ENCODE peak calls at places on chromosome 5, in four cellular contexts. C, T, V and Z are unnamed samples.

GRCh38 chr5:150238646-150239045 is 48.8 kb downstream of the SLC6A7 start:
- DNase-seq in V (no peak), C (no peak), T (no peak), Z (no peak)

GRCh38 chr5:39419830-39420229 is 5.0 kb downstream of the DAB2 start:
- DNase-seq in V (no peak), C (no peak), T (no peak), Z (no peak)

GRCh38 chr5:152883061-152883460 is 478.0 kb upstream of the NMUR2 start:
- DNase-seq in T (no peak), V (no peak), C (peak; percentile 4), Z (no peak)

GRCh38 chr5:65809817-65810531 is 88.0 kb downstream of the NLN start:
- DNase-seq in V (no peak), C (peak; percentile 53), T (peak; percentile 57), Z (peak; percentile 79)

GRCh38 chr5:140926903-140927573 is 939 bp downstream of the PCDHAC1 start:
- DNase-seq in V (no peak), T (no peak), C (no peak), Z (peak; percentile 10)

GRCh38 chr5:75277463-75277862 is 40.8 kb upstream of the ANKRD31 start:
- DNase-seq in T (no peak), V (no peak), C (no peak), Z (no peak)

GRCh38 chr5:138969323-138970013 is 94.3 kb upstream of the LRRTM2 start:
- DNase-seq in T (no peak), V (no peak), C (no peak), Z (no peak)

GRCh38 chr5:35067985-35068384 is 20.2 kb upstream of the AGXT2 start:
- DNase-seq in V (no peak), T (no peak), C (no peak), Z (peak; percentile 56)

GRCh38 chr5:107169871-107170270 is 500.9 kb downstream of the EFNA5 start:
- DNase-seq in C (no peak), V (no peak), T (no peak), Z (no peak)

GRCh38 chr5:76983468-76983867 is 30.6 kb downstream of the CRHBP start:
- DNase-seq in T (no peak), V (peak; percentile 12), C (peak; percentile 16), Z (peak; percentile 46)

GRCh38 chr5:151917931-151918330 is 6.7 kb downstream of the GLRA1 start:
- DNase-seq in V (no peak), T (no peak), C (no peak), Z (no peak)

GRCh38 chr5:39400711-39401385 is 23.9 kb downstream of the DAB2 start:
- DNase-seq in C (no peak), T (no peak), V (no peak), Z (no peak)

GRCh38 chr5:15440434-15440833 is 59.5 kb upstream of the FBXL7 start:
- DNase-seq in T (no peak), C (no peak), V (no peak), Z (no peak)

GRCh38 chr5:137921931-137922330 is 32.7 kb downstream of the PKD2L2 start:
- DNase-seq in C (no peak), T (no peak), V (peak; percentile 60), Z (peak; percentile 27)

GRCh38 chr5:55694152-55694830 is 17.8 kb downstream of the SLC38A9 start:
- DNase-seq in V (peak; percentile 36), C (no peak), T (no peak), Z (peak; percentile 56)

GRCh38 chr5:96198673-96199072 is 234.4 kb downstream of the PCSK1 start:
- DNase-seq in C (no peak), V (no peak), T (no peak), Z (peak; percentile 55)

GRCh38 chr5:75049581-75050274 is 2.6 kb downstream of the GCNT4 start:
- DNase-seq in T (peak; percentile 30), C (peak; percentile 33), V (peak; percentile 60), Z (peak; percentile 72)

GRCh38 chr5:150066436-150066835 is 19.9 kb downstream of the CSF1R start:
- DNase-seq in T (no peak), C (no peak), V (no peak), Z (no peak)

GRCh38 chr5:139105621-139106071 is 92.5 kb downstream of the SIL1 start:
- DNase-seq in V (no peak), C (no peak), T (no peak), Z (no peak)

GRCh38 chr5:143874312-143874711 is 62.4 kb downstream of the HMHB1 start:
- DNase-seq in C (no peak), T (no peak), V (no peak), Z (no peak)

GRCh38 chr5:142432369-142432863 is 107.6 kb upstream of the SPRY4 start:
- DNase-seq in V (no peak), T (no peak), C (peak; percentile 13), Z (no peak)

GRCh38 chr5:113971454-113971853 is 390.4 kb upstream of the KCNN2 start:
- DNase-seq in T (no peak), V (no peak), C (no peak), Z (no peak)

GRCh38 chr5:66697796-66698564 is 101.8 kb downstream of the MAST4 start:
- DNase-seq in T (no peak), C (no peak), V (no peak), Z (no peak)

GRCh38 chr5:95781101-95781583 is 41.4 kb downstream of the GLRX start:
- DNase-seq in C (peak; percentile 84), T (peak; percentile 80), V (peak; percentile 57), Z (peak; percentile 84)

GRCh38 chr5:57412010-57412409 is 70.6 kb downstream of the ACTBL2 start:
- DNase-seq in C (no peak), V (peak; percentile 15), T (no peak), Z (peak; percentile 88)

GRCh38 chr5:187042-187431 is 4.3 kb upstream of the LRRC14B start:
- DNase-seq in T (no peak), V (no peak), C (no peak), Z (no peak)

GRCh38 chr5:141958113-141958512 is at the start of gene PCDH12:
- DNase-seq in C (peak; percentile 83), V (no peak), T (no peak), Z (peak; percentile 14)

GRCh38 chr5:127707209-127707608 is 4.0 kb downstream of the CCDC192 start:
- DNase-seq in V (no peak), T (no peak), C (no peak), Z (peak; percentile 11)

GRCh38 chr5:174425964-174426290 is 298.5 kb upstream of the MSX2 start:
- DNase-seq in V (no peak), C (no peak), T (no peak), Z (no peak)

GRCh38 chr5:43643750-43644149 is 40.8 kb downstream of the NNT start:
- DNase-seq in V (no peak), C (no peak), T (no peak), Z (no peak)

GRCh38 chr5:177501874-177502678 is 4.7 kb upstream of the PDLIM7 start:
- DNase-seq in V (no peak), C (no peak), T (no peak), Z (no peak)

GRCh38 chr5:123117989-123118388 is 28.9 kb downstream of the PRDM6 start:
- DNase-seq in T (no peak), V (no peak), C (no peak), Z (no peak)

GRCh38 chr5:123122273-123122672 is 33.2 kb downstream of the PRDM6 start:
- DNase-seq in C (no peak), T (no peak), V (no peak), Z (no peak)

GRCh38 chr5:123116757-123117156 is 27.7 kb downstream of the PRDM6 start:
- DNase-seq in V (no peak), C (no peak), T (no peak), Z (no peak)

GRCh38 chr5:123120197-123120596 is 31.2 kb downstream of the PRDM6 start:
- DNase-seq in C (no peak), T (no peak), V (no peak), Z (no peak)

DNA sequence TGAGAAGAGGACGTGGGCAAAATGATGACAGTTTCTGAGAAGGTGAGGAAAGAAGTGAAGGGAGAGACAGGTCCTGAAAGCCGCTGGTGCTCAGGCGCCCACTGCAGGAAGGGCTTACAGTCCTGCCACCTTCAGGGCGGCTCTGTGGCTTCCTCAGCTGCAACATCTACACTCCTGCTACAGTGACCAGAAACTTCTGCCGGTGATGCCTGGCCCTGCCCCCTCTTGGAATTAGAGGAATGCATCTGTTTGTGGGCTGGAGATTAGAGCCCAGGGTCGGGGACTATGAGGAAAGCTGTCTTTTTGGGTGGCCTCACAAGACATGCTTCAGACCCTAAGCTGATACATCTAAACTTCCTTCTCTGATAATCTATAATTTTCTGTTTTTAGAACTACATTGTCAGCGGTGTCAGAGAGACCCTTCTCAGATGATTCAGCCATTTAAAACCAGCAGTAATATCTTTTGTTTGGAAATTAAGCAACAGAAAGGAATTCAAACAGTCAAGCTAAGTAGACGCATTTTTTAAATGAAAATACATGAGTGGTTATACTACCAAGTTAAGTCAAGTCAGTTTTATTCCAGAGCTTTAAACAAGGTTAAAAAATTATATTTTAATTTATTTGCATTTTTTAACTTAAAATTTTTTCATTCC is 30.4 kb downstream of the PRDM6 start:
- DNase-seq in V (no peak), T (no peak), C (no peak), Z (no peak)
- TF ChIP-seq CTCF in V (no peak), T (no peak), C (no peak), Z (no peak)

DNA sequence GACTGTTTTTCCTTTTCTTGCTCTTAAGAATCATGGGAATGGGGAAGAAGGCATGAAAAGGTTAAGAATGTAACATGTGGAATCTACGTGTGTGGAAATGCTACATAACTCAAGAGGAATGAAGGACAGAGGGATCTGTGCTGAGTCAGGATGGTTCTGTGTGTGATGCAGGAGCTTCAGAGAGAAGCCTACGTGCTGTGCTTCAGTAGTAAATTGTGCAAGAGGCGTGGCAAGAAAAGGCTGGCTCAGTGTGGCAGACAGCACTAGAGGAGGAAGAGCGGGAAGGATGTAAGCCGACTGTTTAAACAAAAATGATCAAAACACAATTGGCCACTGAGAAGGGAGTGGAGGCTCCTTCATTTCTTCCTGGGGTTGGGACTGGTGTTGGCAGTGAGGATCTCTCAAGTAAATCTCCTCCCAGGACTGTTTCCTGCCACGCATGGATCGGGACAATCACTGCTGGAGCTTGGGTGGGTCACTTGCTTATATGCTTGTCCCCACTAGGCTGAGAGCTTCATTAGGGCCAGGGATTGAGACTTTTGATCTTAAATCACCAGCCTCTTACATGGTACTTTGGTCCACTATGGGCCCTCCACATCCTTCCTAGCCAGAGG is 59.4 kb upstream of the BASP1 start:
- DNase-seq in T (no peak), C (no peak), V (peak; percentile 77), Z (peak; percentile 96)
- H3K4me3 ChIP-seq in T (no peak overlapping the region), C (no peak overlapping the region), V (no peak overlapping the region), Z (no peak overlapping the region)

GRCh38 chr5:170813231-170813630 is 29.7 kb downstream of the GABRP start:
- DNase-seq in T (no peak), C (no peak), V (no peak), Z (no peak)

GRCh38 chr5:170805666-170806065 is 22.1 kb downstream of the GABRP start:
- DNase-seq in V (no peak), T (no peak), C (no peak), Z (no peak)

GRCh38 chr5:170811719-170812118 is 28.2 kb downstream of the GABRP start:
- DNase-seq in V (no peak), C (no peak), T (no peak), Z (no peak)

GRCh38 chr5:170809551-170809950 is 26.0 kb downstream of the GABRP start:
- DNase-seq in C (no peak), T (no peak), V (peak; percentile 23), Z (peak; percentile 60)
- TF ChIP-seq CTCF in C (no peak), T (no peak), V (peak; percentile 3), Z (peak; percentile 45)

GRCh38 chr5:61352612-61353156 is 20.6 kb downstream of the ZSWIM6 start:
- DNase-seq in T (no peak), V (no peak), C (no peak), Z (no peak)
- H3K4me3 ChIP-seq in T (no peak overlapping the region), V (no peak overlapping the region), C (no peak overlapping the region), Z (no peak overlapping the region)

GRCh38 chr5:179430256-179431175 is 85.3 kb upstream of the ADAMTS2 start:
- DNase-seq in T (no peak), C (no peak), V (no peak), Z (no peak)
- TF ChIP-seq CTCF in T (no peak), C (no peak), V (no peak), Z (no peak)